ENCODE peak calls at places on chromosomes 11 and 22, in four cellular contexts. U is Caki2, B is mesenchymal stem cell, P is cardiac fibroblast. Z is an unnamed sample.

GRCh38 chr22:48959496-48959895 is 868.2 kb downstream of the BRD1 start:
- DNase-seq in U (no peak), B (no peak), P (no peak), Z (no peak)

GRCh38 chr11:12137005-12137690 is 26.8 kb downstream of the MICAL2 start:
- DNase-seq in U (no peak), B (no peak), P (no peak), Z (no peak)

GRCh38 chr11:112297248-112297866 is 36.7 kb upstream of the PLET1 start:
- DNase-seq in U (no peak), B (no peak), P (no peak), Z (no peak)

GRCh38 chr11:115222218-115222862 is 281.9 kb downstream of the CADM1 start:
- DNase-seq in U (peak), B (peak), P (peak), Z (no peak)

GRCh38 chr22:46641829-46642266 is 21.7 kb downstream of the GRAMD4 start:
- DNase-seq in U (no peak), B (peak), P (peak), Z (no peak)

GRCh38 chr11:9065614-9066431 is 25.6 kb downstream of the SCUBE2 start:
- DNase-seq in U (no peak), B (peak), P (no peak), Z (no peak)

GRCh38 chr11:101444164-101444563 is 139.6 kb downstream of the TRPC6 start:
- DNase-seq in U (no peak), B (no peak), P (peak), Z (peak)

GRCh38 chr11:126262216-126262615 is 6.5 kb downstream of the SRPRA start:
- DNase-seq in U (no peak), B (no peak), P (no peak), Z (no peak)

GRCh38 chr11:116842117-116842516 is 4.7 kb upstream of the APOA1 start:
- DNase-seq in U (no peak), B (no peak), P (no peak), Z (no peak)

GRCh38 chr22:27456696-27457503 is 344.7 kb downstream of the MN1 start:
- DNase-seq in U (peak), B (peak), P (peak), Z (peak)

GRCh38 chr11:3134218-3134621 is 30.9 kb downstream of the OSBPL5 start:
- DNase-seq in U (no peak), B (no peak), P (no peak), Z (no peak)

GRCh38 chr11:8858808-8859207 is 52.2 kb upstream of the AKIP1 start:
- DNase-seq in U (no peak), B (no peak), P (no peak), Z (no peak)

Z was measured in hepatocyte.